ENCODE peak calls at places on chromosomes 2 and 18, in five cellular contexts. One of them, this sample, is unnamed.

GRCh38 chr2:190535119-190535439 is 557 bp upstream of the NEMP2 start:
- DNase-seq in stomach: no peak
- DNase-seq in HL-60: no peak
- DNase-seq in NB4: no peak
- DNase-seq in glutamatergic neuron: no peak
- DNase-seq in this sample: no peak

GRCh38 chr2:148814143-148814852 is 60.7 kb upstream of the KIF5C start:
- DNase-seq in stomach: peak; percentile 30
- DNase-seq in HL-60: no peak
- DNase-seq in NB4: no peak
- DNase-seq in glutamatergic neuron: no peak
- DNase-seq in this sample: no peak

GRCh38 chr18:80247403-80247916 is at the start of gene PARD6G:
- DNase-seq in HL-60: peak; percentile 31
- DNase-seq in NB4: peak; percentile 46
- DNase-seq in stomach: peak; percentile 84
- DNase-seq in glutamatergic neuron: peak; percentile 90
- DNase-seq in this sample: peak; percentile 66

GRCh38 chr2:233386382-233387041 is 32.2 kb downstream of the DGKD start:
- DNase-seq in NB4: no peak
- DNase-seq in HL-60: no peak
- DNase-seq in stomach: no peak
- DNase-seq in glutamatergic neuron: no peak
- DNase-seq in this sample: no peak

GRCh38 chr2:120949027-120949956 is 213.6 kb downstream of the GLI2 start:
- DNase-seq in HL-60: no peak
- DNase-seq in glutamatergic neuron: no peak
- DNase-seq in NB4: peak; percentile 44
- DNase-seq in stomach: no peak
- DNase-seq in this sample: no peak

GRCh38 chr2:22281033-22281432 is 1103.9 kb upstream of the KLHL29 start:
- DNase-seq in stomach: no peak
- DNase-seq in NB4: peak; percentile 10
- DNase-seq in glutamatergic neuron: no peak
- DNase-seq in HL-60: peak; percentile 82
- DNase-seq in this sample: peak; percentile 46

GRCh38 chr2:237222178-237222577 is 136.5 kb downstream of the COPS8 start:
- DNase-seq in glutamatergic neuron: no peak
- DNase-seq in NB4: no peak
- DNase-seq in stomach: no peak
- DNase-seq in HL-60: no peak
- DNase-seq in this sample: no peak

GRCh38 chr2:158761626-158762025 is 33.5 kb upstream of the DAPL1 start:
- DNase-seq in stomach: no peak
- DNase-seq in HL-60: no peak
- DNase-seq in NB4: peak; percentile 26
- DNase-seq in glutamatergic neuron: no peak
- DNase-seq in this sample: no peak

GRCh38 chr2:105397025-105397722 is 1.7 kb downstream of the FHL2 start:
- DNase-seq in stomach: no peak
- DNase-seq in NB4: no peak
- DNase-seq in HL-60: no peak
- DNase-seq in glutamatergic neuron: no peak
- DNase-seq in this sample: no peak

GRCh38 chr18:7635948-7636347 is 68.8 kb downstream of the PTPRM start:
- DNase-seq in NB4: no peak
- DNase-seq in stomach: no peak
- DNase-seq in glutamatergic neuron: no peak
- DNase-seq in HL-60: no peak
- DNase-seq in this sample: no peak

GRCh38 chr2:36578343-36579296 is 19.3 kb downstream of the FEZ2 start:
- DNase-seq in NB4: no peak
- DNase-seq in glutamatergic neuron: no peak
- DNase-seq in HL-60: no peak
- DNase-seq in stomach: no peak
- DNase-seq in this sample: no peak

GRCh38 chr2:112343827-112344585 is 68.6 kb downstream of the ZC3H6 start:
- DNase-seq in glutamatergic neuron: no peak
- DNase-seq in stomach: no peak
- DNase-seq in NB4: no peak
- DNase-seq in HL-60: no peak
- DNase-seq in this sample: no peak

GRCh38 chr2:83085869-83086268 is 1373.2 kb downstream of the SUCLG1 start:
- DNase-seq in glutamatergic neuron: no peak
- DNase-seq in stomach: no peak
- DNase-seq in HL-60: no peak
- DNase-seq in NB4: no peak
- DNase-seq in this sample: no peak

GRCh38 chr2:6791682-6792081 is 74.0 kb downstream of the CMPK2 start:
- DNase-seq in HL-60: no peak
- DNase-seq in stomach: no peak
- DNase-seq in glutamatergic neuron: no peak
- DNase-seq in NB4: peak; percentile 29
- DNase-seq in this sample: no peak

GRCh38 chr18:50986360-50987087 is 18.7 kb downstream of the ELAC1 start:
- DNase-seq in HL-60: no peak
- DNase-seq in glutamatergic neuron: no peak
- DNase-seq in NB4: no peak
- DNase-seq in stomach: no peak
- DNase-seq in this sample: no peak

GRCh38 chr18:75041586-75041985 is 167.4 kb downstream of the PTGR3 start:
- DNase-seq in HL-60: no peak
- DNase-seq in glutamatergic neuron: no peak
- DNase-seq in stomach: no peak
- DNase-seq in NB4: peak; percentile 13
- DNase-seq in this sample: no peak

GRCh38 chr2:217903859-217904613 is 98.8 kb downstream of the TNS1 start:
- DNase-seq in HL-60: no peak
- DNase-seq in glutamatergic neuron: no peak
- DNase-seq in stomach: peak; percentile 81
- DNase-seq in NB4: no peak
- DNase-seq in this sample: no peak

GRCh38 chr18:79679552-79680099 is at the start of gene CTDP1:
- DNase-seq in stomach: peak; percentile 96
- DNase-seq in glutamatergic neuron: peak; percentile 87
- DNase-seq in NB4: peak; percentile 95
- DNase-seq in HL-60: peak; percentile 96
- DNase-seq in this sample: peak; percentile 91

GRCh38 chr2:103656558-103656957 is 894.7 kb downstream of the TMEM182 start:
- DNase-seq in HL-60: no peak
- DNase-seq in glutamatergic neuron: no peak
- DNase-seq in stomach: no peak
- DNase-seq in NB4: peak; percentile 21
- DNase-seq in this sample: no peak

GRCh38 chr2:101253713-101254085 is 1.0 kb downstream of the CNOT11 start:
- DNase-seq in stomach: no peak
- DNase-seq in glutamatergic neuron: no peak
- DNase-seq in HL-60: no peak
- DNase-seq in NB4: peak; percentile 17
- DNase-seq in this sample: no peak

GRCh38 chr2:27023740-27024139 is 9.0 kb upstream of the TMEM214 start:
- DNase-seq in glutamatergic neuron: no peak
- DNase-seq in NB4: no peak
- DNase-seq in stomach: no peak
- DNase-seq in HL-60: no peak
- DNase-seq in this sample: no peak

GRCh38 chr18:79775441-79776221 is 22.1 kb upstream of the KCNG2 start:
- DNase-seq in HL-60: no peak
- DNase-seq in glutamatergic neuron: no peak
- DNase-seq in stomach: no peak
- DNase-seq in NB4: no peak
- DNase-seq in this sample: peak; percentile 43

GRCh38 chr2:209525834-209526281 is 102.0 kb downstream of the MAP2 start:
- DNase-seq in HL-60: no peak
- DNase-seq in stomach: no peak
- DNase-seq in NB4: peak; percentile 66
- DNase-seq in glutamatergic neuron: no peak
- DNase-seq in this sample: no peak

GRCh38 chr2:209526541-209526940 is 102.7 kb downstream of the MAP2 start:
- DNase-seq in glutamatergic neuron: no peak
- DNase-seq in NB4: peak; percentile 73
- DNase-seq in HL-60: no peak
- DNase-seq in stomach: no peak
- DNase-seq in this sample: no peak

GRCh38 chr2:209523041-209523740 is 99.3 kb downstream of the MAP2 start:
- DNase-seq in HL-60: no peak
- DNase-seq in glutamatergic neuron: no peak
- DNase-seq in NB4: no peak
- DNase-seq in stomach: no peak
- DNase-seq in this sample: no peak

GRCh38 chr2:209525336-209525735 is 101.5 kb downstream of the MAP2 start:
- DNase-seq in glutamatergic neuron: no peak
- DNase-seq in HL-60: no peak
- DNase-seq in stomach: no peak
- DNase-seq in NB4: no peak
- DNase-seq in this sample: no peak

DNA sequence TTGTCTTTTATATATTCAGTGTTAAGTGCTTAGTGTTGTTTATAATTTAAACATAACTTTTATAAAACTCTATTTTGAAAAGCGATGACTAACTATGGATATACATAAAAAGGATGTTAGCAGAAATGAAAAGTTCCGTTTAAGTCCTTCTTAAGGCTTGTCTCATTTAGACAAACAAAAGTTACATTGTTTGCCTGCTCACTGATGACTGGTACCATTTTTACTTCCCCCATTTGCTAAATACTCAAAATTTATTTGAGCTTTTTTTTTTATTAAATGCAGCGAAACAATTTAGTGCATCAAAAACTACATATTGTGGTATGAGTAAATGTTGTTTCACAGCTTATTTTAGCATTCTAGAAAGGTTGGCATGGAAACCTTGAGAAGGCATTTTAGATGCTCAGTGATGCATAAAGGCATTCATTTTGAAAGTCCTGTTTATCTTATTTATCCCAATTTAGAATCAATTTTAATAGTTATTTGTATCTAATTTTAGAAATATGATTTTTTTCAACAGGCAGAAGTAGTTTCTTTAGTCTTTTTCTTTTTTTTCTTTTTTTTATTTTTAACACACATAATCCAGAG is 100.0 kb downstream of the MAP2 start:
- DNase-seq in HL-60: no peak
- DNase-seq in NB4: no peak
- DNase-seq in glutamatergic neuron: no peak
- DNase-seq in stomach: no peak
- DNase-seq in this sample: no peak
- TF ChIP-seq CTCF in HL-60: no peak
- TF ChIP-seq CTCF in NB4: no peak
- TF ChIP-seq CTCF in glutamatergic neuron: no peak
- TF ChIP-seq CTCF in stomach: no peak
- TF ChIP-seq CTCF in this sample: no peak

GRCh38 chr2:203394519-203395227 is 66.5 kb downstream of the ABI2 start:
- DNase-seq in NB4: peak; percentile 39
- DNase-seq in stomach: no peak
- DNase-seq in HL-60: no peak
- DNase-seq in glutamatergic neuron: no peak
- DNase-seq in this sample: no peak
- TF ChIP-seq CTCF in NB4: peak; percentile 29
- TF ChIP-seq CTCF in stomach: no peak
- TF ChIP-seq CTCF in HL-60: no peak
- TF ChIP-seq CTCF in glutamatergic neuron: peak; percentile 26
- TF ChIP-seq CTCF in this sample: no peak

DNA sequence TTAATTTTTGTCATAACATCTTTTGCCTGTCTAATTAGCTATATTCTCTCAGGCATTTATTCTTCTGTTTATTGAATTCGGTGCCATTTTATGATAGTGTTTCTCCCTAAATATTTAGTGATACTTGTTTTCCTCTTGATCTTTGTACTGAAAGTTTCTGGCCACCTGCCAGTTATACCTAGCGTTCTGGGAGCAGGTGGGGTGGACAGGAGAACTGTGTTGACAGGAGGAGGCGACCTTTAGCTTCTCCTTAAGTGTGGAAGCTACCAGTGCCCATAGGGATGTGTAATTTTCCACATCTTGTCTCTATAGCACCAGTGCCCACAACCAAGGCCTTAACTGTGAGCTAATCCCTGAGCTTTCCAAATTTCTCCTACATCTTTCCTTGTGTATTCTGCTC is 43.2 kb upstream of the ACSL3 start:
- DNase-seq in NB4: no peak
- DNase-seq in stomach: no peak
- DNase-seq in HL-60: no peak
- DNase-seq in glutamatergic neuron: no peak
- DNase-seq in this sample: no peak
- TF ChIP-seq CTCF in NB4: no peak
- TF ChIP-seq CTCF in stomach: no peak
- TF ChIP-seq CTCF in HL-60: no peak
- TF ChIP-seq CTCF in glutamatergic neuron: no peak
- TF ChIP-seq CTCF in this sample: no peak

GRCh38 chr18:8910186-8910585 is 192.3 kb upstream of the NDUFV2 start:
- DNase-seq in stomach: no peak
- DNase-seq in NB4: no peak
- DNase-seq in glutamatergic neuron: no peak
- DNase-seq in HL-60: no peak
- DNase-seq in this sample: no peak

GRCh38 chr18:8908792-8909510 is 193.5 kb upstream of the NDUFV2 start:
- DNase-seq in NB4: no peak
- DNase-seq in glutamatergic neuron: no peak
- DNase-seq in stomach: no peak
- DNase-seq in HL-60: no peak
- DNase-seq in this sample: no peak

GRCh38 chr18:8911408-8912340 is 190.8 kb upstream of the NDUFV2 start:
- DNase-seq in NB4: peak; percentile 33
- DNase-seq in HL-60: no peak
- DNase-seq in glutamatergic neuron: no peak
- DNase-seq in stomach: no peak
- DNase-seq in this sample: no peak

GRCh38 chr18:8910843-8911242 is 191.7 kb upstream of the NDUFV2 start:
- DNase-seq in stomach: no peak
- DNase-seq in HL-60: no peak
- DNase-seq in glutamatergic neuron: no peak
- DNase-seq in NB4: no peak
- DNase-seq in this sample: no peak

GRCh38 chr18:8912348-8913057 is 190.0 kb upstream of the NDUFV2 start:
- DNase-seq in NB4: no peak
- DNase-seq in glutamatergic neuron: peak; percentile 73
- DNase-seq in stomach: no peak
- DNase-seq in HL-60: no peak
- DNase-seq in this sample: no peak
- TF ChIP-seq CTCF in NB4: no peak
- TF ChIP-seq CTCF in glutamatergic neuron: no peak
- TF ChIP-seq CTCF in stomach: no peak
- TF ChIP-seq CTCF in HL-60: no peak
- TF ChIP-seq CTCF in this sample: no peak

This sample was measured in CD14-positive monocyte.